ENCODE peak calls at places on chromosomes 6 and 20, in four cellular contexts. O is Karpas-422, F is amniotic stem cell, M is T-helper 17 cell. Y is an unnamed sample.

GRCh38 chr6:135087803-135088202 is 33.2 kb upstream of the HBS1L start:
- DNase-seq in O (no peak), F (no peak), M (peak), Y (no peak)

GRCh38 chr20:10511166-10511506 is 76.0 kb downstream of the SLX4IP start:
- DNase-seq in O (no peak), F (no peak), M (no peak), Y (no peak)

GRCh38 chr6:148324297-148325007 is 18.2 kb upstream of the SASH1 start:
- DNase-seq in O (no peak), F (no peak), M (no peak), Y (no peak)

GRCh38 chr20:24957326-24957996 is 8.4 kb downstream of the CST7 start:
- DNase-seq in O (no peak), F (no peak), M (no peak), Y (no peak)

GRCh38 chr20:53163486-53163885 is 191.3 kb downstream of the TSHZ2 start:
- DNase-seq in O (no peak), F (no peak), M (no peak), Y (no peak)

GRCh38 chr6:37698264-37699137 is 818 bp upstream of the MDGA1 start:
- DNase-seq in O (no peak), F (no peak), M (peak), Y (no peak)

GRCh38 chr6:157235600-157236039 is 87.7 kb downstream of the TMEM242 start:
- DNase-seq in O (no peak), F (no peak), M (peak), Y (no peak)

GRCh38 chr6:593139-593906 is 63.6 kb downstream of the HUS1B start:
- DNase-seq in O (peak), F (peak), M (peak), Y (peak)

GRCh38 chr6:33014841-33015634 is 5.6 kb upstream of the HLA-DOA start:
- DNase-seq in O (peak), F (peak), M (peak), Y (peak)

GRCh38 chr6:29641430-29642213 is 8.6 kb upstream of the GABBR1 start:
- DNase-seq in O (no peak), F (no peak), M (no peak), Y (no peak)